ENCODE peak calls at places on chromosomes 1 and 21, in nine cellular contexts. H is uterus, M is endodermal cell, V is H4, N is M059J, Y is hippocampal formation, E is LoVo, Z is AG08395, U is NAMALWA. B is an unnamed sample.

GRCh38 chr1:58324551-58324950 is 222.0 kb downstream of the OMA1 start:
- DNase-seq in H (no peak), M (no peak), V (no peak), N (no peak), Y (no peak), E (no peak), Z (no peak), U (no peak), B (no peak)

GRCh38 chr1:159752135-159752580 is 28.6 kb upstream of the DUSP23 start:
- DNase-seq in H (peak; percentile 76), M (no peak), V (peak; percentile 34), N (peak; percentile 26), Y (no peak), E (peak; percentile 37), Z (peak; percentile 36), U (no peak), B (no peak)

GRCh38 chr1:62327360-62328051 is 8.3 kb upstream of the KANK4 start:
- DNase-seq in H (no peak), M (peak; percentile 82), V (no peak), N (peak; percentile 48), Y (no peak), E (no peak), Z (no peak), U (no peak), B (no peak)

GRCh38 chr1:30688920-30689794 is 34.2 kb downstream of the MATN1 start:
- DNase-seq in H (peak; percentile 14), M (peak; percentile 47), V (no peak), N (no peak), Y (no peak), E (no peak), Z (no peak), U (no peak), B (no peak)

GRCh38 chr1:214397497-214397896 is 116.5 kb downstream of the SMYD2 start:
- DNase-seq in H (no peak), M (no peak), V (no peak), N (no peak), Y (no peak), E (no peak), Z (no peak), U (no peak), B (no peak)

GRCh38 chr1:156931553-156931952 is 11.1 kb downstream of the LRRC71 start:
- DNase-seq in H (no peak), M (no peak), V (no peak), N (no peak), Y (no peak), E (no peak), Z (no peak), U (no peak), B (peak; percentile 68)

GRCh38 chr1:44616991-44617702 is 57.1 kb downstream of the TMEM53 start:
- DNase-seq in H (peak; percentile 45), M (peak; percentile 69), V (no peak), N (peak; percentile 82), Y (no peak), E (no peak), Z (peak; percentile 94), U (no peak), B (no peak)

GRCh38 chr1:5297878-5298239 is 643.5 kb downstream of the AJAP1 start:
- DNase-seq in H (no peak), M (no peak), V (no peak), N (peak; percentile 43), Y (peak; percentile 58), E (no peak), Z (no peak), U (no peak), B (no peak)

GRCh38 chr1:221522440-221523050 is 219.3 kb downstream of the DUSP10 start:
- DNase-seq in H (no peak), M (no peak), V (no peak), N (peak; percentile 24), Y (no peak), E (no peak), Z (no peak), U (no peak), B (no peak)

GRCh38 chr1:228149341-228150020 is at the start of gene GJC2:
- DNase-seq in H (peak; percentile 73), M (peak; percentile 69), V (no peak), N (no peak), Y (peak; percentile 64), E (no peak), Z (peak; percentile 61), U (no peak), B (no peak)

GRCh38 chr1:30190481-30191153 is 532.8 kb downstream of the MATN1 start:
- DNase-seq in H (no peak), M (no peak), V (no peak), N (no peak), Y (no peak), E (no peak), Z (no peak), U (no peak), B (no peak)

GRCh38 chr1:6743189-6744101 is 41.8 kb upstream of the CAMTA1 start:
- DNase-seq in H (peak; percentile 62), M (peak; percentile 63), V (peak; percentile 73), N (peak; percentile 90), Y (peak; percentile 17), E (peak; percentile 25), Z (peak; percentile 91), U (no peak), B (no peak)

GRCh38 chr1:153790282-153790995 is 15.2 kb downstream of the SLC27A3 start:
- DNase-seq in H (peak; percentile 91), M (no peak), V (no peak), N (peak; percentile 42), Y (peak; percentile 71), E (no peak), Z (peak; percentile 83), U (no peak), B (no peak)

GRCh38 chr1:184635347-184636155 is 119.1 kb downstream of the EDEM3 start:
- DNase-seq in H (no peak), M (no peak), V (no peak), N (peak; percentile 39), Y (no peak), E (no peak), Z (no peak), U (no peak), B (peak; percentile 65)

GRCh38 chr1:91871994-91872393 is 14.0 kb downstream of the TGFBR3 start:
- DNase-seq in H (no peak), M (no peak), V (no peak), N (peak; percentile 44), Y (no peak), E (peak; percentile 43), Z (no peak), U (no peak), B (no peak)

GRCh38 chr1:171898956-171899355 is 57.7 kb downstream of the DNM3 start:
- DNase-seq in H (no peak), M (peak; percentile 67), V (no peak), N (no peak), Y (peak; percentile 86), E (no peak), Z (no peak), U (no peak), B (peak; percentile 94)

GRCh38 chr21:29477941-29478340 is 179.2 kb downstream of the BACH1 start:
- DNase-seq in H (no peak), M (no peak), V (peak; percentile 38), N (peak; percentile 91), Y (no peak), E (no peak), Z (peak; percentile 24), U (no peak), B (no peak)

B was measured in foreskin melanocyte.